ENCODE peak calls at places on chromosomes 4 and X, in nine cellular contexts. V is type B pancreatic cell, C is K562, H is T-helper 2 cell, X is hypothalamus, S is neural progenitor cell, E is HT-29, A is PC-3, N is NCI-H748 treated with DMSO at 0.1 percent for 48 hours. T is an unnamed sample.

GRCh38 chrX:10042055-10042454 is 74.9 kb downstream of the CLDN34 start:
- DNase-seq in V (peak; percentile 43), C (no peak), H (no peak), X (no peak), S (no peak), E (no peak), A (no peak), N (no peak), T (no peak)

GRCh38 chrX:150236304-150236703 is 126.8 kb upstream of the MAMLD1 start:
- DNase-seq in V (peak; percentile 37), C (no peak), H (no peak), X (no peak), S (no peak), E (no peak), A (peak; percentile 7), N (no peak), T (no peak)

GRCh38 chr4:146051724-146052396 is 113.2 kb upstream of the ZNF827 start:
- DNase-seq in V (no peak), C (no peak), H (no peak), X (no peak), S (no peak), E (no peak), A (peak; percentile 39), N (no peak), T (no peak)

GRCh38 chr4:111537861-111538260 is 607.4 kb upstream of the FAM241A start:
- DNase-seq in V (no peak), C (no peak), H (no peak), X (no peak), S (no peak), E (no peak), A (no peak), N (no peak), T (no peak)

GRCh38 chr4:127400736-127401346 is 231.9 kb upstream of the INTU start:
- DNase-seq in V (no peak), C (peak; percentile 80), H (no peak), X (peak; percentile 11), S (peak; percentile 70), E (peak; percentile 75), A (peak; percentile 68), N (peak; percentile 3), T (peak; percentile 11)

GRCh38 chr4:101160792-101161592 is 186.3 kb downstream of the PPP3CA start:
- DNase-seq in V (no peak), C (no peak), H (no peak), X (no peak), S (no peak), E (peak; percentile 80), A (peak; percentile 91), N (no peak), T (no peak)

GRCh38 chrX:31590581-31591113 is 518.8 kb upstream of the FTHL17 start:
- DNase-seq in V (no peak), C (peak; percentile 32), H (no peak), X (no peak), S (no peak), E (peak; percentile 6), A (peak; percentile 11), N (no peak), T (no peak)

GRCh38 chrX:19121898-19122640 is at the start of gene ADGRG2:
- DNase-seq in V (no peak), C (no peak), H (no peak), X (no peak), S (peak; percentile 68), E (no peak), A (peak; percentile 48), N (no peak), T (peak; percentile 10)

GRCh38 chrX:116240446-116240845 is 69.9 kb downstream of the AGTR2 start:
- DNase-seq in V (no peak), C (no peak), H (no peak), X (no peak), S (no peak), E (peak; percentile 77), A (peak; percentile 87), N (peak; percentile 75), T (peak; percentile 25)

GRCh38 chrX:143429021-143429570 is 88.2 kb downstream of the SPANXN3 start:
- DNase-seq in V (no peak), C (no peak), H (no peak), X (no peak), S (no peak), E (no peak), A (peak; percentile 69), N (no peak), T (no peak)

GRCh38 chrX:43436497-43436896 is 219.6 kb upstream of the MAOA start:
- DNase-seq in V (no peak), C (no peak), H (no peak), X (no peak), S (no peak), E (no peak), A (no peak), N (no peak), T (no peak)

GRCh38 chr4:33357121-33357520 is 2637.0 kb downstream of the PCDH7 start:
- DNase-seq in V (no peak), C (no peak), H (no peak), X (no peak), S (no peak), E (no peak), A (no peak), N (peak; percentile 34), T (no peak)